ENCODE peak calls at places on chromosomes 16 and 17, in five cellular contexts. D is Karpas-422, E is MM.1S, B is mesenchymal stem cell, T is fibroblast of lung. Z is an unnamed sample.

GRCh38 chr17:75270218-75270965 is 639 bp downstream of the MIF4GD start:
- DNase-seq in B (peak), T (peak), E (peak), D (peak), Z (no peak)

GRCh38 chr16:30762991-30763725 is 1.0 kb downstream of the RNF40 start:
- DNase-seq in E (no peak), D (no peak), B (no peak), T (no peak), Z (no peak)

GRCh38 chr17:37069087-37069486 is 120.3 kb downstream of the AATF start:
- DNase-seq in D (no peak), E (no peak), T (no peak), B (no peak), Z (no peak)

GRCh38 chr17:42536048-42536371 is at the start of gene NAGLU:
- DNase-seq in E (peak), T (peak), D (peak), B (peak), Z (no peak)

GRCh38 chr17:77829871-77830799 is 128.4 kb upstream of the TNRC6C start:
- DNase-seq in T (peak), E (no peak), D (no peak), B (peak), Z (no peak)

GRCh38 chr17:50129303-50129945 is 536 bp downstream of the SAMD14 start:
- DNase-seq in E (no peak), D (no peak), T (no peak), B (peak), Z (no peak)

GRCh38 chr17:27319536-27320221 is 25.8 kb downstream of the WSB1 start:
- DNase-seq in D (no peak), T (peak), E (no peak), B (peak), Z (no peak)

GRCh38 chr16:83118365-83118764 is 491.6 kb downstream of the CDH13 start:
- DNase-seq in B (no peak), E (no peak), D (no peak), T (no peak), Z (no peak)

GRCh38 chr17:44354582-44355309 is 8.9 kb downstream of the FAM171A2 start:
- DNase-seq in T (no peak), D (peak), B (no peak), E (no peak), Z (no peak)

GRCh38 chr16:84503751-84504395 is 586 bp downstream of the MEAK7 start:
- DNase-seq in T (no peak), B (peak), E (no peak), D (no peak), Z (no peak)

GRCh38 chr17:17626151-17626805 is 34.8 kb upstream of the PEMT start:
- DNase-seq in E (no peak), D (no peak), T (no peak), B (no peak), Z (no peak)

GRCh38 chr17:17313350-17313991 is 10.3 kb downstream of the NT5M start:
- DNase-seq in D (peak), B (no peak), E (peak), T (no peak), Z (no peak)

GRCh38 chr17:72730091-72730490 is 362.4 kb downstream of the SLC39A11 start:
- DNase-seq in D (peak), B (no peak), T (peak), E (no peak), Z (no peak)

GRCh38 chr16:27097671-27098275 is 31.0 kb downstream of the C16orf82 start:
- DNase-seq in T (peak), D (no peak), E (no peak), B (peak), Z (peak)

GRCh38 chr16:73231969-73232554 is 184.1 kb upstream of the ZFHX3 start:
- DNase-seq in D (no peak), B (no peak), E (no peak), T (no peak), Z (no peak)

GRCh38 chr16:49503242-49504022 is 129.8 kb downstream of the C16orf78 start:
- DNase-seq in E (no peak), T (no peak), B (no peak), D (no peak), Z (no peak)

GRCh38 chr17:29376667-29377268 is 13.4 kb upstream of the TAOK1 start:
- DNase-seq in E (no peak), T (peak), B (peak), D (no peak), Z (no peak)

GRCh38 chr17:3963214-3964201 is 729 bp downstream of the ATP2A3 start:
- DNase-seq in T (no peak), D (peak), E (peak), B (no peak), Z (no peak)

GRCh38 chr17:43840814-43841213 is 6.2 kb upstream of the CD300LG start:
- DNase-seq in D (no peak), E (no peak), T (peak), B (peak), Z (peak)

GRCh38 chr17:68379150-68379510 is 78.2 kb downstream of the WIPI1 start:
- DNase-seq in E (no peak), D (no peak), T (no peak), B (no peak), Z (no peak)

GRCh38 chr17:59154721-59155438 is at the start of gene SKA2:
- DNase-seq in D (no peak), B (peak), E (no peak), T (no peak), Z (no peak)

GRCh38 chr17:65243838-65244237 is 106.7 kb downstream of the RGS9 start:
- DNase-seq in D (no peak), T (peak), E (no peak), B (no peak), Z (no peak)

GRCh38 chr16:67396775-67397450 is 3.6 kb upstream of the TPPP3 start:
- DNase-seq in T (no peak), D (no peak), E (no peak), B (no peak), Z (no peak)

GRCh38 chr16:67395458-67396158 is 2.3 kb upstream of the TPPP3 start:
- DNase-seq in T (no peak), B (peak), E (no peak), D (no peak), Z (no peak)

GRCh38 chr16:67397451-67397801 is 4.1 kb upstream of the TPPP3 start:
- DNase-seq in B (peak), D (no peak), T (no peak), E (no peak), Z (no peak)

GRCh38 chr16:67395105-67395457 is 1.8 kb upstream of the TPPP3 start:
- DNase-seq in E (no peak), B (no peak), T (no peak), D (no peak), Z (no peak)

GRCh38 chr16:67396159-67396774 is 3.0 kb upstream of the TPPP3 start:
- DNase-seq in E (peak), B (peak), T (peak), D (peak), Z (no peak)
- H3K9ac ChIP-seq in E (no peak), B (peak), T (no peak), D (no peak), Z (no peak)

DNA sequence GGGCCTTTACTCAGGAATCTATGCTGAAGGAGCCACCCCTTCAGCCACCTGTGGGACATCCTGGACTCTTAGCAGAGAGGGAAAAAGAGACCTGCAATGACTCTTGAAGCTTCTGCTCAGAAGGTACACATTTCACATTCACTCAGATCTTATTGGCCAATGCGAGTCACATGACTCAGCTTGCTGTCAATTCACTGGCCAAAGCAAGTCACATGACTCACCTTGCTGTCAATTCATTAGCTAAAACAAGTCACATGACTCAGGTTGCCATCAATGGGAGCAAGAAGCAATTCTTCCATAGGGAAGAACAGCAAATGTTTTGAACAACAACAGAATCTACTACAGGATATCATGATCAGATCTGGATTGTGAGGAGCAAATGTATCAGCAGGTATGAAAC is 233.4 kb downstream of the SHISA9 start:
- DNase-seq in T (no peak), E (no peak), D (no peak), B (no peak), Z (no peak)
- H3K9ac ChIP-seq in T (no peak), E (no peak), D (no peak), B (no peak), Z (no peak)

GRCh38 chr16:396605-397004 is 394 bp upstream of the NME4 start:
- DNase-seq in D (peak), B (peak), E (peak), T (peak), Z (no peak)

GRCh38 chr16:397135-397661 is at the start of gene NME4:
- DNase-seq in T (no peak), D (peak), B (peak), E (peak), Z (no peak)

GRCh38 chr16:397736-398332 is 835 bp downstream of the NME4 start:
- DNase-seq in D (peak), E (peak), T (peak), B (peak), Z (no peak)

GRCh38 chr16:398551-399277 is 1.7 kb downstream of the NME4 start:
- DNase-seq in B (no peak), T (no peak), D (peak), E (no peak), Z (no peak)

DNA sequence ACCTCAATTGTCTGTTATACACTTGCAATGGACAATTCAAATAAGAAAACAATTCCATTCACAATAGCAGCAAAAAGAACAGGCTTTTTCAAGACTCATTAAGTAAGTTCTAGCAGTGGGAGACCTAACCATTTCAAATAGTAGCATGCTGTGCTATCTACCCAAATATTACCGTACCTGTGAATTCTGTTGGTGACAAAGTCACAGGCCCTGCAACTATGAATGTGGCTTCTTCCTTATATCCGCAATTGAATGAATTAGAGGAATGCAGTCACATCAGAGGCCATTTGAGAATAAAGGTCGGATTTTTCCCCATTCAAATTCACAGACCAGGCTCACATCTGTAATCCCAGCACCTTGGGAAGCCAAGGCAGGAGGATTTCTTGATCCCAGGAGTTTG is 800 bp upstream of the NME4 start:
- DNase-seq in E (no peak), B (no peak), D (no peak), T (no peak), Z (no peak)
- H3K9ac ChIP-seq in E (peak), B (peak), D (peak), T (no peak), Z (peak)

GRCh38 chr16:13962232-13962631 is 42.3 kb downstream of the ERCC4 start:
- DNase-seq in T (no peak), B (no peak), D (no peak), E (no peak), Z (no peak)

GRCh38 chr16:13959626-13960025 is 39.7 kb downstream of the ERCC4 start:
- DNase-seq in B (no peak), T (no peak), E (no peak), D (no peak), Z (no peak)

GRCh38 chr16:13957197-13958078 is 37.5 kb downstream of the ERCC4 start:
- DNase-seq in E (peak), T (peak), D (peak), B (peak), Z (peak)

GRCh38 chr16:13958438-13958837 is 38.5 kb downstream of the ERCC4 start:
- DNase-seq in T (no peak), E (no peak), B (no peak), D (no peak), Z (no peak)

DNA sequence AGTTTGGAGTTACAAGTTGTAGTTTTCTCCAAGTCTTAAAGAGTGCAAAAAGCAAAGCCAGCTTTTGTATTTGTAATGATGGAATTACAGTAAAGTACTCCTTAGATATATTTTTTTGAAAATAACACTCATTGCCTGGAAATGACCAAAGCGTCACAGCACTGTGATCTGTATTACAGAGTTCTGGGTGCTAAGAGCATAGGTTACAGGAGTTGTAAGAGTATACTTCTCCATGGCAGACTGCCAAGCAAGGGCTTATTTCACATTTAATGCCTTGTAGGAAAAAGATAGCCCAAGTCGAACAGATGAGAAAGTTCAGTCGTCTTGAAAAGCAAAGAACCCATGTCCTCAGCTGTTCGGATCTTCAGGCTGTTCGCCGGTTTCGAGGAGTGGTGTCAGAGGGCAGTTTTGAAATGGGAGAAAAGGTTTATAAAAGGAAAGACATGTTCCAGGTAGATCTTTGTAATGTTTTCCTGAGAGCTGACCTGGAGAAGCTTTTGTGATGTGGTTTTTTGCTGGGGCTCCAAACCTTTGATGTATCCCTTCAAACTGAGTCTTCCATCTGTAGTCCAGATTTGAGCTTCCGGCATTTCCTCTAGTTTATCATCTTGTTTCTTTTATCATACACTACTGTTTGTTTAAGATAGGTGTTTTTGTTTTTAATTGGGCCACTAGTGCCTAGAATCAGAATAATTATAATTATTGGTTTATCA is 41.3 kb downstream of the ERCC4 start:
- DNase-seq in T (peak), E (no peak), D (no peak), B (peak), Z (no peak)
- H3K9ac ChIP-seq in T (no peak), E (no peak), D (no peak), B (no peak), Z (no peak)

DNA sequence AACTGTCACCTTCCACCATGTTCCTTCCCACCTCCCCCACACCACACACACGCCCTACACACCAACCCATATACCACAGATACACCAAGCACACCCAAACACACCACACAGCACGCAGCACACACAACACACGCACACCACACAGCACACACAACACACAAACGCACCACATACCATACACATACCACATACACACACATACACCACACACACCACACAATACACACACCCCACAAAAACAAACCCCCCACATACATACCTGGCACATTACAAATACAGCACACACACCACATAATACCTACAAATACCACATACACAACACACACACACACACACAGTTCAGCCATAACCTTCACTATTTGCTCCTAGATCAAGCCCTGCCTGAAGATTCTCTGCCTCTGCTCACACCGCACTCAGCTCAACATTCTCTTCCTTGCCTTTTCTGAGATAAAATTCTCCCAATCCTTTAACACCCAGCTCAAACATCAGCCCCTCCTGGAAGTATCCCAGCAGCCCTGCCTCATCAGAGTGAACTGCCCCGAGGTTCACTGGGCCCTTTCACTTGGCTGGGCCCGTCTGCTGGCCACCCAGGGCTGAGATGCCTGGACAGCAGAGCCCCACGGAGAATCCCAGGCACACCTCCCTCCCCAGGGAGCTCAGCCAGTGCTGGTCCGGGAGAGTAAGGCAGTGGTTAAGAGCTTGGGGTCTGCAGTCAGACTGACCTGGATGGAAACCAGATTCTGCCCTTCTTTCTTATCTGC is 31.9 kb upstream of the CPNE2 start:
- DNase-seq in D (no peak), T (no peak), E (no peak), B (no peak), Z (no peak)
- H3K9ac ChIP-seq in D (no peak), T (no peak), E (no peak), B (peak), Z (no peak)

DNA sequence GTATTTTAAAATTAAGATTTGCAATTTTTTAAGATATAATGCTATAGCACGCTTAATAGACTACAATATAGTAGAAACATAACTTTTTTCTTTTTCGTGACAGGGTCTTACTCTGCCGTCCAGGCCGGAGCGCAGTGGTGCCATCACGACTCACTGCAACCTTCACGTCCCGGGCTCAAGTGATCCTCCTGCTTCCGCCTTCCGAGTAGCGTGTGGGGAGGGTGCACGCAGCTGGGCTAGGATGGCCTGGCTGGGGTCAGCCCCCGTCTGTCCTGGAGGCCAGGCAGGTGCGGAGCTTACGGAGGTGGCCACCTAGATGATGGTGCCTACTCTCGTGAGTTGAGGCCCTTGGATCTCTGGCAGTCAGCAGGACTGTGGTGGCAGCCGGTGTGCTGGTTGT is 50.1 kb downstream of the JPH3 start:
- DNase-seq in D (no peak), E (no peak), B (no peak), T (no peak), Z (no peak)
- H3K9ac ChIP-seq in D (no peak), E (no peak), B (no peak), T (no peak), Z (no peak)

Z was measured in SK-N-MC.